ENCODE peak calls at places on chromosomes 2 and 18, in seven cellular contexts. K is RCC 7860; M is body of pancreas; O is stimulated activated CD4-positive, alpha-beta T cell treated with anti-CD3 and anti-CD28 coated beads, TNF-alpha, amount 100 ng/mL, for 24 hours; Q is GM13976; F is fibroblast of pulmonary artery; W is HFFc6. P is an unnamed sample.

GRCh38 chr2:240506406-240507059 is 51.3 kb downstream of the ANKMY1 start:
- DNase-seq in K (no peak), M (no peak), O (no peak), Q (no peak), F (no peak), W (no peak), P (no peak)

GRCh38 chr2:17877811-17878221 is 651 bp upstream of the KCNS3 start:
- DNase-seq in K (no peak), M (peak; percentile 15), O (no peak), Q (peak; percentile 44), F (peak; percentile 4), W (no peak), P (peak; percentile 17)

GRCh38 chr2:1047485-1047884 is 96.8 kb downstream of the SNTG2 start:
- DNase-seq in K (peak; percentile 20), M (no peak), O (no peak), Q (no peak), F (peak; percentile 23), W (peak; percentile 10), P (no peak)

GRCh38 chr18:35477497-35477896 is 20.3 kb downstream of the INO80C start:
- DNase-seq in K (no peak), M (no peak), O (no peak), Q (no peak), F (no peak), W (no peak), P (no peak)

GRCh38 chr2:43032248-43032893 is 194.0 kb downstream of the ZFP36L2 start:
- DNase-seq in K (no peak), M (peak; percentile 79), O (no peak), Q (no peak), F (peak; percentile 78), W (no peak), P (no peak)

GRCh38 chr2:223536546-223536945 is 65.6 kb downstream of the SCG2 start:
- DNase-seq in K (no peak), M (no peak), O (no peak), Q (no peak), F (no peak), W (no peak), P (no peak)

GRCh38 chr2:101374821-101375561 is 12.3 kb downstream of the CREG2 start:
- DNase-seq in K (no peak), M (no peak), O (no peak), Q (no peak), F (no peak), W (no peak), P (no peak)

GRCh38 chr2:74741076-74741460 is 87.0 kb downstream of the SEMA4F start:
- DNase-seq in K (peak; percentile 87), M (no peak), O (no peak), Q (no peak), F (no peak), W (no peak), P (no peak)

GRCh38 chr2:32442020-32442467 is 85.2 kb downstream of the BIRC6 start:
- DNase-seq in K (no peak), M (no peak), O (no peak), Q (no peak), F (no peak), W (no peak), P (no peak)

GRCh38 chr18:59961086-59961485 is 61.3 kb downstream of the PMAIP1 start:
- DNase-seq in K (no peak), M (peak; percentile 24), O (no peak), Q (peak; percentile 58), F (no peak), W (no peak), P (peak; percentile 66)

GRCh38 chr2:152134488-152135280 is 35.8 kb upstream of the CACNB4 start:
- DNase-seq in K (peak; percentile 21), M (no peak), O (no peak), Q (peak; percentile 45), F (peak; percentile 42), W (no peak), P (peak; percentile 36)

GRCh38 chr2:151637284-151637781 is 96.9 kb downstream of the NEB start:
- DNase-seq in K (no peak), M (no peak), O (peak; percentile 12), Q (peak; percentile 13), F (no peak), W (no peak), P (peak; percentile 64)

GRCh38 chr2:157439792-157440186 is 4.1 kb downstream of the CYTIP start:
- DNase-seq in K (no peak), M (no peak), O (no peak), Q (peak; percentile 15), F (no peak), W (no peak), P (peak; percentile 76)

GRCh38 chr18:8423051-8423558 is 186.1 kb upstream of the RAB12 start:
- DNase-seq in K (peak; percentile 17), M (no peak), O (no peak), Q (no peak), F (peak; percentile 67), W (peak; percentile 11), P (no peak)

GRCh38 chr18:74631242-74632087 is 33.8 kb downstream of the ZNF407 start:
- DNase-seq in K (no peak), M (no peak), O (no peak), Q (no peak), F (peak; percentile 84), W (peak; percentile 65), P (no peak)

P was measured in GM12865.